ENCODE peak calls at places on chromosome 4, in eight cellular contexts. F is NCI-H510A treated with DMSO at 0.1 percent for 48 hours; D is GF-D8; Y is AG09309; T is foreskin fibroblast; Z is HT1080; R is activated CD4-positive, CD25-positive, alpha-beta regulatory T cell treated with anti-CD3 and anti-CD28 coated beads, Interleukin-2, amount 50 U/mL, for 72 hours; L is GM04504. E is an unnamed sample.

GRCh38 chr4:138494931-138495330 is 252.8 kb upstream of the SLC7A11 start:
- DNase-seq in Y (no peak), F (peak), D (peak), Z (peak), R (no peak), L (peak), T (peak), E (no peak)

GRCh38 chr4:86543560-86544312 is 50.4 kb upstream of the PTPN13 start:
- DNase-seq in T (peak), R (no peak), Z (peak), Y (no peak), F (no peak), D (no peak), L (no peak), E (no peak)

GRCh38 chr4:153409412-153409811 is 56.7 kb upstream of the TMEM131L start:
- DNase-seq in Z (peak), F (no peak), T (peak), L (no peak), Y (no peak), D (no peak), R (no peak), E (peak)

GRCh38 chr4:165864228-165864627 is 8.8 kb upstream of the TLL1 start:
- DNase-seq in L (no peak), T (peak), Z (peak), F (no peak), R (no peak), D (no peak), Y (no peak), E (no peak)

GRCh38 chr4:73698217-73698616 is 42.2 kb upstream of the CXCL8 start:
- DNase-seq in Y (no peak), T (peak), Z (no peak), L (no peak), R (no peak), D (peak), F (no peak), E (no peak)

GRCh38 chr4:7960790-7961655 is 21.4 kb upstream of the AFAP1 start:
- DNase-seq in Z (peak), L (peak), Y (peak), R (no peak), D (no peak), F (no peak), T (peak), E (no peak)

GRCh38 chr4:22062676-22063075 is 114.1 kb upstream of the KCNIP4 start:
- DNase-seq in Z (no peak), D (no peak), T (no peak), F (no peak), Y (no peak), L (no peak), R (no peak), E (no peak)

GRCh38 chr4:182521006-182521405 is 277.8 kb downstream of the TENM3 start:
- DNase-seq in Z (no peak), L (no peak), F (no peak), R (no peak), T (no peak), D (no peak), Y (no peak), E (no peak)

GRCh38 chr4:131499139-131499873 is 1649.8 kb upstream of the PCDH10 start:
- DNase-seq in T (peak), D (no peak), Z (peak), R (no peak), F (no peak), Y (no peak), L (peak), E (no peak)

GRCh38 chr4:8914461-8915171 is 43.0 kb upstream of the HMX1 start:
- DNase-seq in F (no peak), L (no peak), T (no peak), Y (no peak), D (no peak), Z (no peak), R (no peak), E (peak)

GRCh38 chr4:111678466-111678865 is 466.8 kb upstream of the FAM241A start:
- DNase-seq in F (no peak), Y (peak), T (peak), D (no peak), Z (peak), R (no peak), L (peak), E (no peak)

GRCh38 chr4:133151681-133152329 is 2.7 kb downstream of the PCDH10 start:
- DNase-seq in L (no peak), F (peak), Y (no peak), Z (no peak), D (no peak), R (no peak), T (peak), E (peak)

GRCh38 chr4:77225022-77225421 is 68.0 kb downstream of the CCNG2 start:
- DNase-seq in T (no peak), Y (no peak), D (no peak), Z (no peak), R (no peak), L (no peak), F (no peak), E (no peak)

GRCh38 chr4:31415629-31416028 is 695.5 kb downstream of the PCDH7 start:
- DNase-seq in Y (no peak), Z (no peak), F (no peak), R (no peak), D (no peak), L (no peak), T (no peak), E (no peak)